ENCODE peak calls at places on chromosomes 1 and 21, in four cellular contexts. G, K, W and P are unnamed samples.
A peak's percentile ranks its signal among the peaks of the same experiment; 100 is the strongest.

GRCh38 chr1:54335396-54336056 is 70.7 kb downstream of the SSBP3 start:
- DNase-seq in G (no peak), K (no peak), W (no peak), P (no peak)

GRCh38 chr1:12275370-12275769 is 45.5 kb downstream of the VPS13D start:
- DNase-seq in G (no peak), K (peak; percentile 37), W (peak; percentile 38), P (no peak)

GRCh38 chr1:31551206-31551605 is 25.1 kb upstream of the TINAGL1 start:
- DNase-seq in G (no peak), K (no peak), W (no peak), P (no peak)

GRCh38 chr1:35603941-35604340 is 30.8 kb downstream of the TFAP2E start:
- DNase-seq in G (no peak), K (no peak), W (no peak), P (no peak)

GRCh38 chr1:40944841-40945430 is 34.6 kb upstream of the CTPS1 start:
- DNase-seq in G (peak; percentile 64), K (no peak), W (peak; percentile 74), P (no peak)

GRCh38 chr1:166950156-166950555 is 25.2 kb downstream of the ILDR2 start:
- DNase-seq in G (no peak), K (no peak), W (no peak), P (no peak)

GRCh38 chr1:56002272-56002671 is 577.1 kb downstream of the PLPP3 start:
- DNase-seq in G (no peak), K (no peak), W (no peak), P (no peak)

GRCh38 chr1:223031690-223032601 is 111.1 kb downstream of the TLR5 start:
- DNase-seq in G (no peak), K (no peak), W (no peak), P (no peak)

GRCh38 chr1:25487628-25488027 is 55.8 kb upstream of the LDLRAP1 start:
- DNase-seq in G (no peak), K (peak; percentile 37), W (no peak), P (no peak)

GRCh38 chr1:65063025-65063424 is 85.0 kb upstream of the AK4 start:
- DNase-seq in G (no peak), K (no peak), W (no peak), P (no peak)

GRCh38 chr1:165144757-165145397 is 211.6 kb downstream of the LMX1A start:
- DNase-seq in G (peak; percentile 50), K (peak; percentile 38), W (peak; percentile 62), P (no peak)

GRCh38 chr1:164440222-164440621 is 118.8 kb upstream of the PBX1 start:
- DNase-seq in G (no peak), K (peak; percentile 22), W (no peak), P (no peak)

GRCh38 chr1:149995927-149996326 is 14.6 kb downstream of the OTUD7B start:
- DNase-seq in G (peak; percentile 44), K (no peak), W (no peak), P (no peak)

GRCh38 chr1:211501671-211502413 is 9.9 kb upstream of the RD3 start:
- DNase-seq in G (no peak), K (no peak), W (no peak), P (no peak)

GRCh38 chr1:167650266-167651160 is 20.5 kb downstream of the RCSD1 start:
- DNase-seq in G (no peak), K (no peak), W (no peak), P (no peak)

GRCh38 chr1:113101588-113101987 is 28.6 kb downstream of the LRIG2 start:
- DNase-seq in G (no peak), K (no peak), W (no peak), P (no peak)

GRCh38 chr1:112770724-112771123 is 55.6 kb upstream of the PPM1J start:
- DNase-seq in G (no peak), K (no peak), W (no peak), P (no peak)

GRCh38 chr1:228314658-228315483 is 91.8 kb downstream of the TRIM11 start:
- DNase-seq in G (no peak), K (no peak), W (no peak), P (no peak)

GRCh38 chr1:6144622-6145021 is 35.5 kb downstream of the CHD5 start:
- DNase-seq in G (no peak), K (peak; percentile 63), W (no peak), P (no peak)

GRCh38 chr1:234750922-234751595 is 141.1 kb upstream of the IRF2BP2 start:
- DNase-seq in G (peak; percentile 43), K (no peak), W (peak; percentile 74), P (no peak)

GRCh38 chr1:84877592-84877991 is 15.4 kb downstream of the LPAR3 start:
- DNase-seq in G (no peak), K (no peak), W (no peak), P (no peak)

GRCh38 chr1:37237948-37238347 is 203.6 kb upstream of the GRIK3 start:
- DNase-seq in G (no peak), K (no peak), W (no peak), P (no peak)

GRCh38 chr1:117631361-117631760 is 25.5 kb downstream of the TENT5C start:
- DNase-seq in G (no peak), K (no peak), W (no peak), P (no peak)

GRCh38 chr1:84122780-84123382 is 21.2 kb upstream of the PRKACB start:
- DNase-seq in G (peak; percentile 48), K (peak; percentile 26), W (peak; percentile 59), P (no peak)

GRCh38 chr1:60280256-60280655 is 206.7 kb upstream of the C1orf87 start:
- DNase-seq in G (no peak), K (peak; percentile 83), W (peak; percentile 18), P (no peak)

GRCh38 chr21:15730484-15731242 is 881 bp downstream of the USP25 start:
- DNase-seq in G (peak; percentile 16), K (no peak), W (no peak), P (no peak)

GRCh38 chr1:87024936-87025537 is 110.6 kb downstream of the HS2ST1 start:
- DNase-seq in G (no peak), K (peak; percentile 34), W (no peak), P (no peak)

DNA sequence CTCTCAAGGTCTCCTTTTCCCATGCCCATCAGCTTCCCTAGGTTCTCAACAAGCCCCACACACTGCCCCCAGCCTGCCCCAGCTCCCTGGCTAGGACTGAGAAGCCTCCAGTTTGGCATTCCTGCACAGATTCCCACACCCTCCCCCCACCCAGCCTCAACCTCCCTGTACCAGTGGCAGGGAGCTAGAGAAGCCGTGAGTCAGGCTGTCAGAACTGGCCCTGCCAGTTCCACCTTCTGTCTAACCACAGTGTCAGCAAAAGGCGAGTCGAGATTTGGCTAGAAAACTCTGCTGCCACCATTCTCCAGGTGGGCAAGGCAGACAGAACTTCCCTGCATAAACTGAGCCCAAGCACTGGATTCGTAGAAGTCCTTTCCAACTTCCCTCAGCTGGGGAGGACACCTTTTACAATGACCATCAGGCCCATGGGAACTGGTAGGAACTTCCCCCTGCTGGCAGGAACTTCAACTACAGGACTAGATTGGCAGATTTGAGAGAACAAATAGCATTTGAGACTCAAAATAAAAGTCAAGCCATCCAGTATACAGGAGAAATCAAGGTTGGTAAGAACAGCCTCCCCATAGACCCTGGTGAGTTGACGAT is 31.0 kb downstream of the TNNT2 start:
- DNase-seq in G (peak; percentile 70), K (peak; percentile 61), W (peak; percentile 47), P (no peak)
- H3K27ac ChIP-seq in G (no peak overlapping the region), K (no peak overlapping the region), W (no peak overlapping the region), P (peak overlapping the region; percentile 85)

GRCh38 chr21:44933199-44933937 is 6.5 kb upstream of the SLX9 start:
- DNase-seq in G (no peak), K (no peak), W (no peak), P (no peak)

GRCh38 chr21:44933938-44934260 is 5.9 kb upstream of the SLX9 start:
- DNase-seq in G (no peak), K (no peak), W (no peak), P (no peak)

GRCh38 chr21:44934797-44935532 is 4.9 kb upstream of the SLX9 start:
- DNase-seq in G (no peak), K (no peak), W (no peak), P (no peak)

GRCh38 chr21:44935533-44935927 is 4.3 kb upstream of the SLX9 start:
- DNase-seq in G (no peak), K (no peak), W (no peak), P (no peak)

GRCh38 chr21:44934276-44934675 is 5.6 kb upstream of the SLX9 start:
- DNase-seq in G (no peak), K (no peak), W (no peak), P (no peak)
- H3K27me3 ChIP-seq in G (peaks cover 10% of the 10 kb centered on the region), K (peaks cover 15% of the 10 kb centered on the region), W (peaks cover 23% of the 10 kb centered on the region), P (peaks cover 27% of the 10 kb centered on the region)

GRCh38 chr1:193211539-193211938 is 25.1 kb upstream of the B3GALT2 start:
- DNase-seq in G (no peak), K (no peak), W (no peak), P (no peak)
- H3K27ac ChIP-seq in G (no peak overlapping the region), K (peak overlapping the region; percentile 15), W (no peak overlapping the region), P (peak overlapping the region; percentile 8)

GRCh38 chr1:4602536-4603316 is 51.7 kb upstream of the AJAP1 start:
- DNase-seq in G (no peak), K (no peak), W (no peak), P (no peak)
- H3K27me3 ChIP-seq in G (peaks cover 7% of the 10 kb centered on the region), K (no peaks in the 10 kb centered on the region), W (no peaks in the 10 kb centered on the region), P (peaks cover 79% of the 10 kb centered on the region)

GRCh38 chr1:226678701-226679100 is 60.4 kb downstream of the ITPKB start:
- DNase-seq in G (no peak), K (no peak), W (no peak), P (no peak)
- H3K27ac ChIP-seq in G (peak overlapping the region; percentile 97), K (no peak overlapping the region), W (no peak overlapping the region), P (no peak overlapping the region)

GRCh38 chr1:22601610-22602009 is 34.8 kb upstream of the C1QA start:
- DNase-seq in G (no peak), K (no peak), W (no peak), P (no peak)
- H3K27me3 ChIP-seq in G (no peaks in the 10 kb centered on the region), K (no peaks in the 10 kb centered on the region), W (peaks cover 5% of the 10 kb centered on the region), P (no peaks in the 10 kb centered on the region)